ENCODE peak calls at places on chromosome 12, in eight cellular contexts. One of them, this sample, is unnamed.
A peak's percentile ranks its signal among the peaks of the same experiment; 100 is the strongest.

GRCh38 chr12:57558864-57559263 is 9.0 kb downstream of the KIF5A start:
- DNase-seq in upper lobe of left lung: no peak
- DNase-seq in suprapubic skin: no peak
- DNase-seq in A549: no peak
- DNase-seq in HepG2: no peak
- DNase-seq in tibial nerve: no peak
- DNase-seq in K562: no peak
- DNase-seq in ovary: no peak
- DNase-seq in this sample: no peak

GRCh38 chr12:131151558-131152345 is 198.0 kb downstream of the ADGRD1 start:
- DNase-seq in HepG2: no peak
- DNase-seq in suprapubic skin: no peak
- DNase-seq in A549: no peak
- DNase-seq in tibial nerve: peak; percentile 3
- DNase-seq in upper lobe of left lung: no peak
- DNase-seq in ovary: no peak
- DNase-seq in K562: no peak
- DNase-seq in this sample: no peak

GRCh38 chr12:118344829-118345228 is 27.9 kb downstream of the TAOK3 start:
- DNase-seq in suprapubic skin: no peak
- DNase-seq in upper lobe of left lung: no peak
- DNase-seq in HepG2: no peak
- DNase-seq in ovary: no peak
- DNase-seq in K562: no peak
- DNase-seq in A549: no peak
- DNase-seq in tibial nerve: no peak
- DNase-seq in this sample: no peak

GRCh38 chr12:58008658-58009057 is 67.3 kb downstream of the ATP23 start:
- DNase-seq in upper lobe of left lung: no peak
- DNase-seq in HepG2: no peak
- DNase-seq in ovary: no peak
- DNase-seq in A549: no peak
- DNase-seq in tibial nerve: no peak
- DNase-seq in suprapubic skin: no peak
- DNase-seq in K562: no peak
- DNase-seq in this sample: no peak

GRCh38 chr12:131196220-131196619 is 242.5 kb downstream of the ADGRD1 start:
- DNase-seq in tibial nerve: no peak
- DNase-seq in HepG2: no peak
- DNase-seq in ovary: no peak
- DNase-seq in suprapubic skin: no peak
- DNase-seq in upper lobe of left lung: no peak
- DNase-seq in A549: no peak
- DNase-seq in K562: no peak
- DNase-seq in this sample: no peak

GRCh38 chr12:116498471-116498870 is 60.7 kb upstream of the MAP1LC3B2 start:
- DNase-seq in ovary: no peak
- DNase-seq in tibial nerve: no peak
- DNase-seq in suprapubic skin: no peak
- DNase-seq in K562: no peak
- DNase-seq in upper lobe of left lung: no peak
- DNase-seq in HepG2: no peak
- DNase-seq in A549: no peak
- DNase-seq in this sample: no peak

GRCh38 chr12:122523280-122523679 is 3.5 kb downstream of the RSRC2 start:
- DNase-seq in HepG2: peak; percentile 65
- DNase-seq in suprapubic skin: no peak
- DNase-seq in A549: peak; percentile 32
- DNase-seq in K562: peak; percentile 45
- DNase-seq in upper lobe of left lung: peak; percentile 46
- DNase-seq in tibial nerve: no peak
- DNase-seq in ovary: no peak
- DNase-seq in this sample: no peak

GRCh38 chr12:64007853-64008252 is 163.4 kb downstream of the SRGAP1 start:
- DNase-seq in upper lobe of left lung: no peak
- DNase-seq in suprapubic skin: no peak
- DNase-seq in K562: no peak
- DNase-seq in tibial nerve: no peak
- DNase-seq in HepG2: no peak
- DNase-seq in ovary: no peak
- DNase-seq in A549: no peak
- DNase-seq in this sample: no peak

GRCh38 chr12:57581802-57582201 is 9.2 kb upstream of the PIP4K2C start:
- DNase-seq in tibial nerve: no peak
- DNase-seq in A549: no peak
- DNase-seq in upper lobe of left lung: no peak
- DNase-seq in HepG2: no peak
- DNase-seq in suprapubic skin: no peak
- DNase-seq in ovary: no peak
- DNase-seq in K562: no peak
- DNase-seq in this sample: no peak

GRCh38 chr12:90839340-90839739 is 115.6 kb downstream of the CCER1 start:
- DNase-seq in A549: no peak
- DNase-seq in suprapubic skin: no peak
- DNase-seq in upper lobe of left lung: no peak
- DNase-seq in tibial nerve: no peak
- DNase-seq in HepG2: no peak
- DNase-seq in K562: no peak
- DNase-seq in ovary: no peak
- DNase-seq in this sample: no peak

GRCh38 chr12:27276275-27276674 is 32.2 kb downstream of the STK38L start:
- DNase-seq in suprapubic skin: no peak
- DNase-seq in HepG2: no peak
- DNase-seq in K562: no peak
- DNase-seq in tibial nerve: no peak
- DNase-seq in A549: no peak
- DNase-seq in ovary: no peak
- DNase-seq in upper lobe of left lung: no peak
- DNase-seq in this sample: no peak

GRCh38 chr12:96414637-96415036 is 14.4 kb upstream of the CDK17 start:
- DNase-seq in upper lobe of left lung: no peak
- DNase-seq in ovary: no peak
- DNase-seq in K562: no peak
- DNase-seq in tibial nerve: no peak
- DNase-seq in suprapubic skin: no peak
- DNase-seq in A549: no peak
- DNase-seq in HepG2: no peak
- DNase-seq in this sample: no peak

GRCh38 chr12:56298828-56299227 is 1.3 kb downstream of the CS start:
- DNase-seq in HepG2: no peak
- DNase-seq in ovary: no peak
- DNase-seq in upper lobe of left lung: no peak
- DNase-seq in A549: no peak
- DNase-seq in K562: no peak
- DNase-seq in tibial nerve: no peak
- DNase-seq in suprapubic skin: no peak
- DNase-seq in this sample: no peak

GRCh38 chr12:56297400-56297799 is 2.7 kb downstream of the CS start:
- DNase-seq in K562: no peak
- DNase-seq in upper lobe of left lung: no peak
- DNase-seq in tibial nerve: no peak
- DNase-seq in A549: no peak
- DNase-seq in suprapubic skin: no peak
- DNase-seq in HepG2: no peak
- DNase-seq in ovary: no peak
- DNase-seq in this sample: no peak

GRCh38 chr12:56293785-56294184 is 6.3 kb downstream of the CS start:
- DNase-seq in HepG2: no peak
- DNase-seq in A549: no peak
- DNase-seq in upper lobe of left lung: no peak
- DNase-seq in tibial nerve: no peak
- DNase-seq in K562: no peak
- DNase-seq in suprapubic skin: no peak
- DNase-seq in ovary: no peak
- DNase-seq in this sample: no peak

GRCh38 chr12:56299308-56299852 is 750 bp downstream of the CS start:
- DNase-seq in ovary: no peak
- DNase-seq in suprapubic skin: no peak
- DNase-seq in A549: peak; percentile 27
- DNase-seq in upper lobe of left lung: peak; percentile 25
- DNase-seq in HepG2: no peak
- DNase-seq in tibial nerve: no peak
- DNase-seq in K562: peak; percentile 58
- DNase-seq in this sample: no peak

GRCh38 chr12:56296207-56296785 is 3.8 kb downstream of the CS start:
- DNase-seq in HepG2: no peak
- DNase-seq in ovary: no peak
- DNase-seq in A549: no peak
- DNase-seq in K562: no peak
- DNase-seq in suprapubic skin: no peak
- DNase-seq in tibial nerve: no peak
- DNase-seq in upper lobe of left lung: no peak
- DNase-seq in this sample: no peak
- TF ChIP-seq EP300 in HepG2: no peak
- TF ChIP-seq EP300 in ovary: no peak
- TF ChIP-seq EP300 in A549: no peak
- TF ChIP-seq EP300 in K562: no peak
- TF ChIP-seq EP300 in suprapubic skin: no peak
- TF ChIP-seq EP300 in tibial nerve: no peak
- TF ChIP-seq EP300 in upper lobe of left lung: no peak
- TF ChIP-seq EP300 in this sample: no peak

GRCh38 chr12:132287391-132288238 is 41.8 kb downstream of the GALNT9 start:
- DNase-seq in tibial nerve: no peak
- DNase-seq in A549: no peak
- DNase-seq in ovary: no peak
- DNase-seq in HepG2: no peak
- DNase-seq in suprapubic skin: no peak
- DNase-seq in K562: no peak
- DNase-seq in upper lobe of left lung: no peak
- DNase-seq in this sample: no peak

GRCh38 chr12:132285311-132285741 is 44.1 kb downstream of the GALNT9 start:
- DNase-seq in upper lobe of left lung: no peak
- DNase-seq in ovary: no peak
- DNase-seq in HepG2: no peak
- DNase-seq in tibial nerve: no peak
- DNase-seq in suprapubic skin: no peak
- DNase-seq in A549: no peak
- DNase-seq in K562: no peak
- DNase-seq in this sample: no peak

GRCh38 chr12:132286912-132287311 is 42.5 kb downstream of the GALNT9 start:
- DNase-seq in upper lobe of left lung: no peak
- DNase-seq in ovary: no peak
- DNase-seq in A549: peak; percentile 70
- DNase-seq in K562: no peak
- DNase-seq in tibial nerve: no peak
- DNase-seq in HepG2: peak; percentile 39
- DNase-seq in suprapubic skin: no peak
- DNase-seq in this sample: no peak

GRCh38 chr12:132284618-132285310 is 44.6 kb downstream of the GALNT9 start:
- DNase-seq in ovary: no peak
- DNase-seq in upper lobe of left lung: no peak
- DNase-seq in A549: peak; percentile 62
- DNase-seq in HepG2: no peak
- DNase-seq in K562: no peak
- DNase-seq in suprapubic skin: no peak
- DNase-seq in tibial nerve: no peak
- DNase-seq in this sample: no peak

DNA sequence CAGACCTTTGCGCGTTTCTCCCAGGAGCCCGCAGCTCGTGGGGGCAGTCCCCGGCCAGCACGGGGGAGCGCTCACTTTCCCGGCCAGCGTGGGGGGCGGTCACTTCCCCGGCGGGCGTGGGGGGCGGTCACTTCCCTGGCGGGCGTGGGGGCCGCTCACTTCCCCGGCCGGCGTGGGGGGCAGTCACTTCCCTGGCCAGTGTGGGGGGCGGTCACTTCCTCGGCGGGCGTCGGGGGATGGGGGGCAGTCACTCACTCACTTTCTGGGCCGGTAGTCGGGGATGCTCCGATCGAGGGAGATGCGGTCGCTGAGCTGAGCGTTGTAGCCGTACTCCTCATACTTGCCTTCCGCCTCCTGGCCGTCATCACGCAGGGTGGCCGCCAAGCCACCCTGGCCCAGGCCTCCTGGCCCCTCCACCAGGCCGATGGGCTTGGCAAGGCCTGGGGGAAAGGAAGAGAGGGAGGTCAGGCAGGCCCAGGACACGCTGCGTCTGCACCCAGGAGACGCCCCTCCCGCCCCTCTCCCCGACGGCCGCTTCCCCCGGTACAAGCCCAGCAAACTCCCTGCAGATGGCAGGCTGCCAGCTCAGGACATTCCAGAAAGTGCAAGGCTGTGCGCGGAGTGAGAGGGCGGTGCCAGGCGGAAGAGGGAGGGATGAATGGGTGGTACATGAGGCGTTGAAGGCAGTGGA is 43.3 kb downstream of the GALNT9 start:
- DNase-seq in K562: no peak
- DNase-seq in A549: peak; percentile 56
- DNase-seq in suprapubic skin: no peak
- DNase-seq in tibial nerve: peak; percentile 16
- DNase-seq in upper lobe of left lung: peak; percentile 38
- DNase-seq in HepG2: peak; percentile 35
- DNase-seq in ovary: peak; percentile 71
- DNase-seq in this sample: peak; percentile 48
- H3K4me3 ChIP-seq in K562: no peak overlapping the region
- H3K4me3 ChIP-seq in A549: no peak overlapping the region
- H3K4me3 ChIP-seq in suprapubic skin: no peak overlapping the region
- H3K4me3 ChIP-seq in tibial nerve: no peak overlapping the region
- H3K4me3 ChIP-seq in upper lobe of left lung: peak overlapping the region; percentile 5
- H3K4me3 ChIP-seq in HepG2: no peak overlapping the region
- H3K4me3 ChIP-seq in ovary: no peak overlapping the region
- H3K4me3 ChIP-seq in this sample: peak overlapping the region; percentile 29

DNA sequence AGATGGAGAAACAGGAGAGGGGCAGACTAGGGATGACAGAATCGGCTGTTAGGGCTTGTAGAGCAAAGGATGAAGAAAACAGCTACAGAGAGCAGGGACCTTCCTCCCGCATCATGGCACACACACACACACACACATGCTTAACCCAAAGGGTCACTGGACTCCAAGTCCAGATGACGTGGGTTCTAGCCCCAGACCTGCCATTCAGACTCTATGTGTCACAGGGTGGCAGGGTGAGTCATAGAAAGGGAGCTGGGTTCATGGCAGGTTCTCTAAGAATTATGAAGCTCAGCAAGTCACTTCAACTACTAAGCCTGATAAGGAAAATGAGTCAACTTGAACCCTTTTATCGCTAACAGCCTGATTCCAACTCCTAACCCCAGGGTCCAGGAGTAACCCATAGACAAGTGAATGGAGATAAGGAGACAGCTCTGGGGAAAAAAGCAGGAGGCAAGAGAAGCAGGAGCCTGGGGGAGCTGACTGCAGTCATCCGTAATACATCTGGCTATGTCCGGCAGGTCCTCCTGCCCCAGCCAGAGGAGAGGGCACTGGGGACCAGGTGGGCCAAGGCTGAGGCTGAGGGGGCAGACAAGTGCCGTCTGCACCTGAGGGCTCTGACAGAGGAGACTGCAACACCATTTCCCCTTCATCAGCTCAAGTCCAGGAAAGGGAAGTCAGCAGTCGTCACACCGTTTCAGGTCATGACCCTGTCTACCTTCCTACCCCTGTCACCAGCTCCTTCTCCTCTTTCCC is 3.6 kb upstream of the TNFRSF1A start:
- DNase-seq in A549: peak; percentile 98
- DNase-seq in HepG2: peak; percentile 84
- DNase-seq in K562: peak; percentile 87
- DNase-seq in tibial nerve: no peak
- DNase-seq in ovary: no peak
- DNase-seq in upper lobe of left lung: peak; percentile 79
- DNase-seq in suprapubic skin: no peak
- DNase-seq in this sample: peak; percentile 57
- TF ChIP-seq EP300 in A549: peak; percentile 80
- TF ChIP-seq EP300 in HepG2: no peak
- TF ChIP-seq EP300 in K562: peak; percentile 93
- TF ChIP-seq EP300 in tibial nerve: no peak
- TF ChIP-seq EP300 in ovary: peak; percentile 60
- TF ChIP-seq EP300 in upper lobe of left lung: no peak
- TF ChIP-seq EP300 in suprapubic skin: no peak
- TF ChIP-seq EP300 in this sample: peak; percentile 67

GRCh38 chr12:95227818-95228356 is 10.3 kb downstream of the VEZT start:
- DNase-seq in tibial nerve: no peak
- DNase-seq in A549: no peak
- DNase-seq in HepG2: no peak
- DNase-seq in suprapubic skin: no peak
- DNase-seq in upper lobe of left lung: no peak
- DNase-seq in ovary: no peak
- DNase-seq in K562: no peak
- DNase-seq in this sample: no peak
- H3K4me3 ChIP-seq in tibial nerve: no peak overlapping the region
- H3K4me3 ChIP-seq in A549: no peak overlapping the region
- H3K4me3 ChIP-seq in HepG2: no peak overlapping the region
- H3K4me3 ChIP-seq in suprapubic skin: no peak overlapping the region
- H3K4me3 ChIP-seq in upper lobe of left lung: no peak overlapping the region
- H3K4me3 ChIP-seq in ovary: no peak overlapping the region
- H3K4me3 ChIP-seq in K562: no peak overlapping the region
- H3K4me3 ChIP-seq in this sample: no peak overlapping the region